ENCODE peak calls at places on chromosomes 6 and 20, in four cellular contexts. One of them, this sample, is unnamed.

GRCh38 chr6:36382976-36383375 is 4.5 kb downstream of the ETV7 start:
- DNase-seq in AG09309: no peak
- DNase-seq in ELR: no peak
- DNase-seq in heart right ventricle: no peak
- DNase-seq in this sample: no peak

GRCh38 chr20:22807646-22808045 is 223.3 kb upstream of the FOXA2 start:
- DNase-seq in AG09309: no peak
- DNase-seq in ELR: no peak
- DNase-seq in heart right ventricle: no peak
- DNase-seq in this sample: no peak

GRCh38 chr20:59518881-59519706 is 85.2 kb upstream of the PHACTR3 start:
- DNase-seq in AG09309: peak
- DNase-seq in ELR: peak
- DNase-seq in heart right ventricle: no peak
- DNase-seq in this sample: peak

GRCh38 chr6:5936140-5936539 is 70.6 kb downstream of the NRN1 start:
- DNase-seq in AG09309: no peak
- DNase-seq in ELR: no peak
- DNase-seq in heart right ventricle: no peak
- DNase-seq in this sample: peak

GRCh38 chr6:44286747-44287146 is 16.5 kb downstream of the TMEM151B start:
- DNase-seq in AG09309: no peak
- DNase-seq in ELR: no peak
- DNase-seq in heart right ventricle: no peak
- DNase-seq in this sample: no peak

GRCh38 chr6:12110523-12111154 is 98.5 kb downstream of the HIVEP1 start:
- DNase-seq in AG09309: no peak
- DNase-seq in ELR: no peak
- DNase-seq in heart right ventricle: no peak
- DNase-seq in this sample: no peak

GRCh38 chr6:15507746-15508145 is 155.1 kb downstream of the DTNBP1 start:
- DNase-seq in AG09309: no peak
- DNase-seq in ELR: no peak
- DNase-seq in heart right ventricle: no peak
- DNase-seq in this sample: no peak

GRCh38 chr6:9620263-9620662 is 794.6 kb downstream of the TFAP2A start:
- DNase-seq in AG09309: no peak
- DNase-seq in ELR: peak
- DNase-seq in heart right ventricle: no peak
- DNase-seq in this sample: peak

GRCh38 chr6:121651420-121651819 is 216.0 kb downstream of the GJA1 start:
- DNase-seq in AG09309: no peak
- DNase-seq in ELR: peak
- DNase-seq in heart right ventricle: no peak
- DNase-seq in this sample: peak

GRCh38 chr6:282177-282866 is 10.0 kb upstream of the DUSP22 start:
- DNase-seq in AG09309: no peak
- DNase-seq in ELR: no peak
- DNase-seq in heart right ventricle: no peak
- DNase-seq in this sample: no peak

GRCh38 chr6:50840814-50841192 is 22.1 kb downstream of the TFAP2B start:
- DNase-seq in AG09309: no peak
- DNase-seq in ELR: no peak
- DNase-seq in heart right ventricle: no peak
- DNase-seq in this sample: no peak

GRCh38 chr20:38649275-38649891 is 47.8 kb downstream of the ARHGAP40 start:
- DNase-seq in AG09309: no peak
- DNase-seq in ELR: peak
- DNase-seq in heart right ventricle: no peak
- DNase-seq in this sample: peak

GRCh38 chr20:17741220-17741619 is 41.5 kb downstream of the BANF2 start:
- DNase-seq in AG09309: no peak
- DNase-seq in ELR: no peak
- DNase-seq in heart right ventricle: no peak
- DNase-seq in this sample: no peak

GRCh38 chr6:84825461-84825860 is 61.1 kb upstream of the TBX18 start:
- DNase-seq in AG09309: no peak
- DNase-seq in ELR: peak
- DNase-seq in heart right ventricle: no peak
- DNase-seq in this sample: peak

GRCh38 chr6:66173587-66173986 is 466.6 kb upstream of the EYS start:
- DNase-seq in AG09309: no peak
- DNase-seq in ELR: no peak
- DNase-seq in heart right ventricle: no peak
- DNase-seq in this sample: no peak

GRCh38 chr6:148524509-148524908 is 181.9 kb downstream of the SASH1 start:
- DNase-seq in AG09309: no peak
- DNase-seq in ELR: peak
- DNase-seq in heart right ventricle: no peak
- DNase-seq in this sample: peak

GRCh38 chr20:38239406-38239805 is 21.1 kb downstream of the KIAA1755 start:
- DNase-seq in AG09309: no peak
- DNase-seq in ELR: no peak
- DNase-seq in heart right ventricle: no peak
- DNase-seq in this sample: no peak

GRCh38 chr6:87700351-87700728 is 1.7 kb downstream of the AKIRIN2 start:
- DNase-seq in AG09309: no peak
- DNase-seq in ELR: no peak
- DNase-seq in heart right ventricle: no peak
- DNase-seq in this sample: no peak

GRCh38 chr20:17701826-17702225 is 2.1 kb downstream of the BANF2 start:
- DNase-seq in AG09309: no peak
- DNase-seq in ELR: no peak
- DNase-seq in heart right ventricle: no peak
- DNase-seq in this sample: no peak

GRCh38 chr6:39053016-39053595 is 4.5 kb downstream of the GLP1R start:
- DNase-seq in AG09309: no peak
- DNase-seq in ELR: no peak
- DNase-seq in heart right ventricle: no peak
- DNase-seq in this sample: no peak

GRCh38 chr6:133951227-133951626 is 1.8 kb upstream of the TBPL1 start:
- DNase-seq in AG09309: no peak
- DNase-seq in ELR: no peak
- DNase-seq in heart right ventricle: no peak
- DNase-seq in this sample: no peak

GRCh38 chr6:27865952-27866369 is 46.2 kb downstream of the OR2B2 start:
- DNase-seq in AG09309: no peak
- DNase-seq in ELR: peak
- DNase-seq in heart right ventricle: no peak
- DNase-seq in this sample: no peak

GRCh38 chr6:132214716-132215115 is 186.6 kb downstream of the MOXD1 start:
- DNase-seq in AG09309: no peak
- DNase-seq in ELR: no peak
- DNase-seq in heart right ventricle: no peak
- DNase-seq in this sample: no peak